ENCODE peak calls at places on chromosome 7, in seven cellular contexts. V, M, T, Z, C, R and D are unnamed samples.

GRCh38 chr7:99623091-99623693 is 6.4 kb downstream of the ZSCAN25 start:
- DNase-seq in V (no peak), R (no peak), T (no peak), M (peak), C (peak), Z (no peak), D (no peak)

GRCh38 chr7:127035203-127035849 is 217.4 kb downstream of the GRM8 start:
- DNase-seq in T (no peak), C (no peak), R (no peak), Z (no peak), M (no peak), V (no peak), D (no peak)

GRCh38 chr7:55432937-55433784 is 68.0 kb downstream of the LANCL2 start:
- DNase-seq in M (peak), C (peak), R (no peak), V (peak), T (peak), Z (peak), D (peak)

GRCh38 chr7:104272767-104273384 is 55.5 kb upstream of the LHFPL3 start:
- DNase-seq in V (peak), C (peak), Z (peak), T (peak), M (peak), R (no peak), D (peak)

GRCh38 chr7:157581740-157582139 is 244.9 kb downstream of the DNAJB6 start:
- DNase-seq in Z (no peak), C (no peak), M (no peak), V (no peak), T (no peak), R (no peak), D (no peak)

GRCh38 chr7:42208586-42208985 is 28.4 kb downstream of the GLI3 start:
- DNase-seq in V (no peak), Z (no peak), R (no peak), T (no peak), C (no peak), M (no peak), D (no peak)

GRCh38 chr7:26512737-26513136 is 221.1 kb downstream of the SNX10 start:
- DNase-seq in C (no peak), T (no peak), V (no peak), Z (no peak), R (no peak), M (no peak), D (no peak)

GRCh38 chr7:91898240-91898992 is 17.9 kb upstream of the MTERF1 start:
- DNase-seq in C (no peak), T (peak), R (no peak), M (no peak), V (no peak), Z (no peak), D (no peak)

GRCh38 chr7:32569388-32570289 is 74.3 kb downstream of the AVL9 start:
- DNase-seq in Z (no peak), V (no peak), C (no peak), R (no peak), M (no peak), T (no peak), D (no peak)

GRCh38 chr7:155300641-155301452 is 3.2 kb downstream of the INSIG1 start:
- DNase-seq in R (no peak), C (no peak), T (no peak), V (no peak), M (no peak), Z (no peak), D (no peak)

GRCh38 chr7:1924185-1924817 is 254.2 kb downstream of the ELFN1 start:
- DNase-seq in V (no peak), C (no peak), T (no peak), Z (no peak), R (no peak), M (peak), D (no peak)